ENCODE peak calls at places on chromosomes 16 and 17, in four cellular contexts. One of them, this sample, is unnamed.

GRCh38 chr17:30273373-30273772 is 18.4 kb downstream of the BLMH start:
- DNase-seq in fibroblast of lung: peak; percentile 22
- DNase-seq in neural progenitor cell: no peak
- DNase-seq in PC-9: no peak
- DNase-seq in this sample: no peak

GRCh38 chr17:74016504-74016903 is 187.0 kb upstream of the RPL38 start:
- DNase-seq in fibroblast of lung: no peak
- DNase-seq in neural progenitor cell: peak; percentile 80
- DNase-seq in PC-9: no peak
- DNase-seq in this sample: no peak

GRCh38 chr17:46943511-46944393 is 20.8 kb downstream of the GOSR2 start:
- DNase-seq in fibroblast of lung: peak; percentile 55
- DNase-seq in neural progenitor cell: peak; percentile 49
- DNase-seq in PC-9: peak; percentile 43
- DNase-seq in this sample: no peak

GRCh38 chr16:23368469-23368868 is 66.4 kb downstream of the SCNN1B start:
- DNase-seq in fibroblast of lung: peak; percentile 7
- DNase-seq in neural progenitor cell: no peak
- DNase-seq in PC-9: no peak
- DNase-seq in this sample: no peak

GRCh38 chr17:65066858-65067257 is 10.3 kb upstream of the GNA13 start:
- DNase-seq in fibroblast of lung: no peak
- DNase-seq in neural progenitor cell: no peak
- DNase-seq in PC-9: no peak
- DNase-seq in this sample: no peak

GRCh38 chr16:3748307-3748706 is 31.0 kb upstream of the TRAP1 start:
- DNase-seq in fibroblast of lung: no peak
- DNase-seq in neural progenitor cell: no peak
- DNase-seq in PC-9: no peak
- DNase-seq in this sample: no peak

GRCh38 chr17:62064791-62065563 is at the start of gene MED13:
- DNase-seq in fibroblast of lung: peak; percentile 40
- DNase-seq in neural progenitor cell: peak; percentile 73
- DNase-seq in PC-9: peak; percentile 55
- DNase-seq in this sample: peak; percentile 62

GRCh38 chr17:45284176-45285140 is 22.6 kb upstream of the SPATA32 start:
- DNase-seq in fibroblast of lung: no peak
- DNase-seq in neural progenitor cell: peak; percentile 40
- DNase-seq in PC-9: no peak
- DNase-seq in this sample: peak; percentile 30

GRCh38 chr17:64177346-64178010 is 47.5 kb upstream of the ERN1 start:
- DNase-seq in fibroblast of lung: no peak
- DNase-seq in neural progenitor cell: no peak
- DNase-seq in PC-9: no peak
- DNase-seq in this sample: no peak

GRCh38 chr17:63946440-63947363 is 14.6 kb upstream of the CD79B start:
- DNase-seq in fibroblast of lung: peak; percentile 11
- DNase-seq in neural progenitor cell: peak; percentile 78
- DNase-seq in PC-9: peak; percentile 43
- DNase-seq in this sample: peak; percentile 59

GRCh38 chr17:204427-205175 is 23.2 kb upstream of the DOC2B start:
- DNase-seq in fibroblast of lung: no peak
- DNase-seq in neural progenitor cell: no peak
- DNase-seq in PC-9: no peak
- DNase-seq in this sample: no peak

GRCh38 chr16:84700518-84701277 is 898 bp downstream of the USP10 start:
- DNase-seq in fibroblast of lung: peak; percentile 24
- DNase-seq in neural progenitor cell: peak; percentile 70
- DNase-seq in PC-9: peak; percentile 9
- DNase-seq in this sample: peak; percentile 60

GRCh38 chr16:57628008-57628781 is at the start of gene ADGRG1:
- DNase-seq in fibroblast of lung: peak; percentile 96
- DNase-seq in neural progenitor cell: peak; percentile 75
- DNase-seq in PC-9: peak; percentile 89
- DNase-seq in this sample: no peak

GRCh38 chr16:46857261-46857962 is 26.4 kb upstream of the C16orf87 start:
- DNase-seq in fibroblast of lung: peak; percentile 67
- DNase-seq in neural progenitor cell: peak; percentile 8
- DNase-seq in PC-9: no peak
- DNase-seq in this sample: no peak

GRCh38 chr17:77209330-77209748 is 68.6 kb downstream of the SEC14L1 start:
- DNase-seq in fibroblast of lung: no peak
- DNase-seq in neural progenitor cell: no peak
- DNase-seq in PC-9: no peak
- DNase-seq in this sample: no peak

GRCh38 chr17:4142107-4142900 is 526 bp downstream of the ZZEF1 start:
- DNase-seq in fibroblast of lung: peak; percentile 34
- DNase-seq in neural progenitor cell: peak; percentile 75
- DNase-seq in PC-9: no peak
- DNase-seq in this sample: peak; percentile 39

GRCh38 chr16:66290431-66290830 is 76.1 kb upstream of the CDH5 start:
- DNase-seq in fibroblast of lung: no peak
- DNase-seq in neural progenitor cell: no peak
- DNase-seq in PC-9: no peak
- DNase-seq in this sample: no peak

GRCh38 chr17:48892940-48893645 is 506 bp downstream of the ATP5MC1 start:
- DNase-seq in fibroblast of lung: no peak
- DNase-seq in neural progenitor cell: no peak
- DNase-seq in PC-9: no peak
- DNase-seq in this sample: no peak

GRCh38 chr16:66961065-66961744 is at the start of gene CES3:
- DNase-seq in fibroblast of lung: peak; percentile 42
- DNase-seq in neural progenitor cell: peak; percentile 91
- DNase-seq in PC-9: peak; percentile 72
- DNase-seq in this sample: peak; percentile 86

GRCh38 chr17:75151893-75152292 is 2.4 kb downstream of the JPT1 start:
- DNase-seq in fibroblast of lung: peak; percentile 53
- DNase-seq in neural progenitor cell: no peak
- DNase-seq in PC-9: no peak
- DNase-seq in this sample: no peak

GRCh38 chr16:75254359-75254837 is 3.0 kb upstream of the BCAR1 start:
- DNase-seq in fibroblast of lung: peak; percentile 60
- DNase-seq in neural progenitor cell: no peak
- DNase-seq in PC-9: no peak
- DNase-seq in this sample: no peak
- H3K79me2 ChIP-seq in fibroblast of lung: peaks cover 95% of the 10 kb centered on the region
- H3K79me2 ChIP-seq in neural progenitor cell: peaks cover 72% of the 10 kb centered on the region
- H3K79me2 ChIP-seq in PC-9: peaks cover 67% of the 10 kb centered on the region
- H3K79me2 ChIP-seq in this sample: no peaks in the 10 kb centered on the region

DNA sequence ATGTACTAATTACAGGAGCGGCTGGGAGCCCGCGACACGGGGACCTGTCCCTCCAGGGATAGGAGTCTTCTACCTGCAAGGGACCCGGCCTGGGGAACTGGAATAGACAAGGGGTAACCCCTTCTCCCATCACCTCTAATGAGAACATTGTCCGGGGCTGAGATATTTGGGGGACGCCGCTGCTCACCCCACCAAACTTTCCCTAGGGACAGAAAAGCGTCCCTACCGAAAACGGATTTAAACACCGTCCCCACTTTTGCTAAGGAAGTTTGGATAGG is 3.4 kb upstream of the SOX9 start:
- DNase-seq in fibroblast of lung: no peak
- DNase-seq in neural progenitor cell: no peak
- DNase-seq in PC-9: no peak
- DNase-seq in this sample: no peak
- TF ChIP-seq EZH2 in fibroblast of lung: no peak
- TF ChIP-seq EZH2 in neural progenitor cell: no peak
- TF ChIP-seq EZH2 in PC-9: no peak
- TF ChIP-seq EZH2 in this sample: no peak

GRCh38 chr17:14797021-14797420 is 468.1 kb downstream of the PMP22 start:
- DNase-seq in fibroblast of lung: no peak
- DNase-seq in neural progenitor cell: no peak
- DNase-seq in PC-9: no peak
- DNase-seq in this sample: no peak
- H3K27ac ChIP-seq in fibroblast of lung: no peak overlapping the region
- H3K27ac ChIP-seq in neural progenitor cell: no peak overlapping the region
- H3K27ac ChIP-seq in PC-9: no peak overlapping the region
- H3K27ac ChIP-seq in this sample: no peak overlapping the region

DNA sequence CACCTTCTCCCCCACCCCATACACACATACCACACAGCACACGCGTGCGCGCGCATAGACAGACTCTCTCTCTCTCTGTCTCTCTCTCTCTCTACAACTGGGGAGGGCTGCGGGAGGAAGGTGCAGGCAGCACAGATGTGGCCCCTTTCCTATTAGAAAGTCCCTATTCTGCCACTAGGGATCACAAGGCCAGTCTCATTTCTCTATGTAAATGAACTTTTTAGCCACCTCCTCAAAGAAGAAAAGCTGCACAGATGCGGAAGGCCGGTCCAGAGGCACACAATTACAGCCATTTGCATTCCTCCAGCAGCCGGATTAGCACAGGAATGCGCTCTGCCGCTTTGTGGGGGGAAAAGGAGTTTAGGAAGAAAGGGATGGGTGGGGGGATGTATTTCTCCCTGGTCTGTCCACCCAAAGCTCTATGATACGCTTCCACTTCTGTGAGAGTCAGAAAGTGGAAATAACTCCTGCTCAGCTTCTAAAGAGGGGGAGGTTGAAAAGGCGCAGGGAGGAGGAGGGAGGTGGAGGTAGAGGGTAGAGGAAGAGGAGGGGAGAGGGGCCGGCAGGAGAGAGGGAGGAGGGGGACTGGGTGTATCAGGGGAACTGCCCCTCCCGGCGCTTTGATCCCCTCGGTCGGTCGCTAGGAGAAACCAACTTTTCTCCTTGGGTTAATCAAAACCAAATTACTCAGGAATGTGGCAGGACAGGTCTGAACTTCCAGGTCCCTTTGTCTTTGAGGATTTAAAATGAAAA is 11.7 kb downstream of the ZFHX3 start:
- DNase-seq in fibroblast of lung: no peak
- DNase-seq in neural progenitor cell: peak; percentile 96
- DNase-seq in PC-9: peak; percentile 49
- DNase-seq in this sample: no peak
- H3K79me2 ChIP-seq in fibroblast of lung: peaks cover 87% of the 10 kb centered on the region
- H3K79me2 ChIP-seq in neural progenitor cell: no peaks in the 10 kb centered on the region
- H3K79me2 ChIP-seq in PC-9: peaks cover 96% of the 10 kb centered on the region
- H3K79me2 ChIP-seq in this sample: no peaks in the 10 kb centered on the region

GRCh38 chr16:49278944-49279725 is 2.5 kb downstream of the CBLN1 start:
- DNase-seq in fibroblast of lung: no peak
- DNase-seq in neural progenitor cell: peak; percentile 42
- DNase-seq in PC-9: no peak
- DNase-seq in this sample: no peak
- TF ChIP-seq EZH2 in fibroblast of lung: no peak
- TF ChIP-seq EZH2 in neural progenitor cell: no peak
- TF ChIP-seq EZH2 in PC-9: no peak
- TF ChIP-seq EZH2 in this sample: no peak

GRCh38 chr17:42236760-42237159 is 39.4 kb downstream of the STAT5B start:
- DNase-seq in fibroblast of lung: no peak
- DNase-seq in neural progenitor cell: no peak
- DNase-seq in PC-9: no peak
- DNase-seq in this sample: no peak

GRCh38 chr17:42233148-42233547 is 38.9 kb upstream of the GHDC start:
- DNase-seq in fibroblast of lung: peak; percentile 69
- DNase-seq in neural progenitor cell: no peak
- DNase-seq in PC-9: no peak
- DNase-seq in this sample: no peak

GRCh38 chr17:42227849-42228696 is 33.8 kb upstream of the GHDC start:
- DNase-seq in fibroblast of lung: no peak
- DNase-seq in neural progenitor cell: no peak
- DNase-seq in PC-9: no peak
- DNase-seq in this sample: no peak

GRCh38 chr17:42230225-42230624 is 35.9 kb upstream of the GHDC start:
- DNase-seq in fibroblast of lung: no peak
- DNase-seq in neural progenitor cell: no peak
- DNase-seq in PC-9: no peak
- DNase-seq in this sample: no peak

DNA sequence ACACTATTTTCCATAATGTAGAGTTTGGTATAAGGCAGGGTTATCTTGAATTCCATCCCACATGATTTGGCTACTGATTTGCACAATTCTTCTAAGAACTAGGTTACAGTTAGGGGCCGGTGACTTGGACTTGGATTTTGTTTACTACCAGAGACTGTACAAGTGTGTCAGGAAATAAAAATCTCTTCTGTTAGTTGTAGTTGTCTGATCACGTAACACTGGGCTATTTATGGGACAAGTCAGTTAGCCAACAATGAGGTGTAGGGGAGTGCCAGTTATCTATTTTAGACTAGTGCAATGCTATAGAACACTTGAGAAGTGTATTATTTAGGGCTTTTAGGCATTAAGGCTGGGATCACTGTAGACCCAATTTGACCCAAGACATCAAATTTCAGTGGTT is 39.7 kb upstream of the GHDC start:
- DNase-seq in fibroblast of lung: no peak
- DNase-seq in neural progenitor cell: no peak
- DNase-seq in PC-9: no peak
- DNase-seq in this sample: no peak
- H3K27ac ChIP-seq in fibroblast of lung: no peak overlapping the region
- H3K27ac ChIP-seq in neural progenitor cell: no peak overlapping the region
- H3K27ac ChIP-seq in PC-9: no peak overlapping the region
- H3K27ac ChIP-seq in this sample: no peak overlapping the region

DNA sequence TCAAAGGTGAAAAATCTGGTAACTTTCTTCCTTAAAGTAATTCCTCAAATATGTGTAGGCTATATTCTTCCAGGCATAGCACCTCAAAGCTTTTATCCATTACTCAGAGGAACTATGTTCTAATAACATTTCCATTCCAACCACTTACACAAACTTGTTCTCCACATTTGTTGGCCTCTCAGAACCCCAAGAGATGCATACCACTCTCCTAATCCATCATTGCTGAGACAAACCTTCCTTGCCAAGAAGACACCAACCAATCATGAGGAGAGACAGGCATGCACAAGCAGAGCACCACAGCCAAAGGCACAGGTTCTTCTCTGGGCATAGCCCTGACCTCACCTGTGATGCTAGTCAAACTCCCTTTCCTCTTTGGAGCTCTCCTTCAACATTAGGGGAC is 20.9 kb downstream of the CDH11 start:
- DNase-seq in fibroblast of lung: peak; percentile 52
- DNase-seq in neural progenitor cell: no peak
- DNase-seq in PC-9: no peak
- DNase-seq in this sample: no peak
- H3K79me2 ChIP-seq in fibroblast of lung: peaks cover 71% of the 10 kb centered on the region
- H3K79me2 ChIP-seq in neural progenitor cell: peaks cover 77% of the 10 kb centered on the region
- H3K79me2 ChIP-seq in PC-9: no peaks in the 10 kb centered on the region
- H3K79me2 ChIP-seq in this sample: no peaks in the 10 kb centered on the region